ENCODE peak calls at places on chromosome 17, in five cellular contexts. Y is tibial artery, L is BE2C, K is psoas muscle, G is astrocyte of the spinal cord. B is an unnamed sample.
A peak's percentile ranks its signal among the peaks of the same experiment; 100 is the strongest.

GRCh38 chr17:72077326-72077960 is 43.4 kb upstream of the SOX9 start:
- DNase-seq in Y (no peak), L (no peak), G (no peak), K (no peak), B (no peak)

GRCh38 chr17:17072546-17072945 is 30.3 kb downstream of the MPRIP start:
- DNase-seq in K (no peak), L (no peak), Y (peak; percentile 50), G (no peak), B (no peak)

GRCh38 chr17:82913304-82914043 is 73.7 kb upstream of the ZNF750 start:
- DNase-seq in Y (no peak), L (peak; percentile 35), K (peak; percentile 39), G (no peak), B (no peak)

GRCh38 chr17:74759243-74759801 is 10.9 kb downstream of the NHERF1 start:
- DNase-seq in Y (no peak), L (no peak), K (no peak), G (no peak), B (no peak)

GRCh38 chr17:1005361-1005946 is 8.5 kb downstream of the TIMM22 start:
- DNase-seq in G (peak; percentile 85), L (peak; percentile 28), Y (peak; percentile 93), K (peak; percentile 53), B (no peak)

GRCh38 chr17:7464081-7464480 is 15.3 kb downstream of the ZBTB4 start:
- DNase-seq in G (no peak), L (no peak), Y (no peak), K (no peak), B (no peak)

GRCh38 chr17:10737168-10737622 is 7.4 kb upstream of the TMEM220 start:
- DNase-seq in K (peak; percentile 34), L (peak; percentile 51), Y (no peak), G (peak; percentile 51), B (no peak)

GRCh38 chr17:32940706-32941390 is 12.9 kb downstream of the TMEM98 start:
- DNase-seq in K (no peak), G (no peak), L (no peak), Y (no peak), B (no peak)

GRCh38 chr17:45936610-45937009 is 42.3 kb downstream of the MAPT start:
- DNase-seq in G (no peak), Y (no peak), K (no peak), L (no peak), B (no peak)

GRCh38 chr17:22507823-22508222 is 815.5 kb downstream of the KCNJ18 start:
- DNase-seq in G (no peak), K (no peak), L (no peak), Y (no peak), B (no peak)

GRCh38 chr17:58520843-58521430 is 6.5 kb upstream of the MTMR4 start:
- DNase-seq in Y (no peak), G (no peak), K (no peak), L (peak; percentile 57), B (no peak)

GRCh38 chr17:62780273-62780672 is 27.8 kb downstream of the MARCHF10 start:
- DNase-seq in L (no peak), G (no peak), K (peak; percentile 27), Y (no peak), B (peak; percentile 18)

GRCh38 chr17:68511671-68512246 is 471 bp upstream of the PRKAR1A start:
- DNase-seq in G (peak; percentile 77), L (peak; percentile 88), Y (peak; percentile 90), K (peak; percentile 84), B (peak; percentile 85)

GRCh38 chr17:36870618-36871002 is 66.7 kb upstream of the LHX1 start:
- DNase-seq in K (no peak), G (no peak), L (no peak), Y (no peak), B (no peak)

GRCh38 chr17:57732062-57732461 is 13.0 kb downstream of the CCDC182 start:
- DNase-seq in Y (no peak), G (no peak), L (no peak), K (no peak), B (no peak)

GRCh38 chr17:40695874-40696472 is 7.6 kb downstream of the KRT24 start:
- DNase-seq in K (no peak), L (no peak), G (no peak), Y (no peak), B (no peak)

GRCh38 chr17:34797724-34798123 is 163.5 kb downstream of the CCT6B start:
- DNase-seq in L (no peak), K (no peak), Y (no peak), G (no peak), B (no peak)

GRCh38 chr17:2595736-2596135 is 2.3 kb downstream of the PAFAH1B1 start:
- DNase-seq in G (no peak), L (no peak), K (no peak), Y (no peak), B (no peak)

GRCh38 chr17:64040201-64040600 is 19.8 kb upstream of the ICAM2 start:
- DNase-seq in L (no peak), Y (no peak), K (no peak), G (no peak), B (no peak)

GRCh38 chr17:36095992-36096391 is 6.0 kb upstream of the CCL3 start:
- DNase-seq in G (no peak), K (no peak), Y (no peak), L (no peak), B (no peak)

GRCh38 chr17:48179071-48179945 is 71.7 kb downstream of the SNX11 start:
- DNase-seq in G (peak; percentile 64), L (no peak), Y (no peak), K (no peak), B (no peak)

GRCh38 chr17:74190154-74190553 is 13.3 kb upstream of the RPL38 start:
- DNase-seq in G (peak; percentile 51), Y (no peak), L (no peak), K (no peak), B (no peak)

GRCh38 chr17:47810901-47811635 is 10.5 kb downstream of the OSBPL7 start:
- DNase-seq in L (no peak), Y (peak; percentile 25), K (no peak), G (no peak), B (no peak)

GRCh38 chr17:81393684-81394376 is 1.4 kb upstream of the BAHCC1 start:
- DNase-seq in G (peak; percentile 100), L (peak; percentile 100), K (peak; percentile 100), Y (peak; percentile 100), B (peak; percentile 100)

GRCh38 chr17:2883544-2884203 is 87.4 kb downstream of the RAP1GAP2 start:
- DNase-seq in Y (no peak), L (peak; percentile 82), K (no peak), G (peak; percentile 17), B (no peak)

GRCh38 chr17:56751145-56751743 is 82.5 kb downstream of the C17orf67 start:
- DNase-seq in G (no peak), Y (no peak), K (no peak), L (no peak), B (no peak)

DNA sequence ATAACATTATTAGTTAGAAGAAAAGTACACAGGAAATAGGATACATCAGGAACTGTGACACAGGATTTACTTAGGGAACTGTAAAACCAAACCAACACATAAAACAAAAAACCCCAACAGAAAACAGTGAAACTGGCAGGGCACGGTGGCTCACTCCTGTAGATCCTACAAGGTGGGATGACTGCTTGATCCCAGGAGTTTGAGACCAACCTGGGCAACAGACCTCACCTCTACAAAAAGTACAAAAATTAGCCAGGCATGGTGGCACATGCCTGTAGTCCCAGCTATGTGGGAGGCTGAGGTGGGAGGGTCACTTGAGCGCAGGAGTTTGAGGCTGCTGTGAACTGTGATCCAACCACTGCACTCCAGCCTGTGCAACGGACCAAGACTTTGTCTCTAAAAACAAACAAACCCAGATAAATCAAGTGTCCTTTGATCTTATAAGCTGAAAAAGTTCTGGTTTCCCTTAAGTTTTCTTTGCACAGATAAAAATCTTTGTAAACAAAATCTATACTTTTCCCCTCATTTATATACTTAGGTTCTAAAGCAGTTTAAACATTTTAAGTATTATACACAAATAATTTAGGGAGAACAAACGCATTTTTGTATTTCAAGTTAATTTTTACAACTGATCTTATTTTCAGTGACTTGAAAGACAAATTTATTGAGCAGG is 111.5 kb upstream of the TOB1 start:
- DNase-seq in G (no peak), K (no peak), Y (no peak), L (no peak), B (no peak)
- TF ChIP-seq CTCF in G (no peak), K (no peak), Y (no peak), L (no peak), B (no peak)

GRCh38 chr17:20155258-20156195 is 146.4 kb downstream of the SPECC1 start:
- DNase-seq in G (peak; percentile 97), Y (peak; percentile 97), K (peak; percentile 96), L (peak; percentile 95), B (peak; percentile 98)
- TF ChIP-seq CTCF in G (no peak), Y (no peak), K (no peak), L (no peak), B (peak; percentile 15)

DNA sequence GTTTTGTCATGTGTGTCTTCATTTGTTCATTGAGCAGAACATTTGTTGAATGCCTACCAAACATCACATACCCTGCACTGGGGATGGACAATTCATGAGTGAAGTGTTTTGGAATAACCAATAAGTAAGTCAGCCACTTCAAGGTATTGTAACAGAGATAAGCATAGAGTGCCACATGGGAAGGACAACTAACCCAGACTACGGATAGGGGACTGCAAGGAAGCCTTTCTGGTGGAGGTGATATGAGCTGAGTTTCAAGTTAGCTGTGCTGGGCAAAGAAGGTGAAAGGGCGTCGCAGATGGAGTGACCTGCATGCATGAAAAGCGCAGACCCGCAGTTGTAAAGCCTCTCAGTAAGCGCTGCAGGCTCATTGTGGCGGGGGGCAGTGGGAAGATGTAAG is 78.8 kb downstream of the TNRC6C start:
- DNase-seq in G (no peak), Y (no peak), K (no peak), L (no peak), B (no peak)
- TF ChIP-seq CTCF in G (no peak), Y (no peak), K (no peak), L (no peak), B (no peak)

GRCh38 chr17:4554441-4554996 is 665 bp downstream of the MYBBP1A start:
- DNase-seq in K (peak; percentile 12), Y (peak; percentile 66), G (no peak), L (peak; percentile 2), B (no peak)

GRCh38 chr17:4553669-4554068 is 1.5 kb downstream of the MYBBP1A start:
- DNase-seq in K (peak; percentile 14), Y (no peak), G (no peak), L (no peak), B (no peak)

GRCh38 chr17:4556996-4557395 is 1.8 kb upstream of the MYBBP1A start:
- DNase-seq in Y (no peak), L (no peak), K (no peak), G (no peak), B (no peak)

GRCh38 chr17:4555863-4556646 is 871 bp upstream of the MYBBP1A start:
- DNase-seq in G (no peak), L (no peak), Y (no peak), K (no peak), B (no peak)

DNA sequence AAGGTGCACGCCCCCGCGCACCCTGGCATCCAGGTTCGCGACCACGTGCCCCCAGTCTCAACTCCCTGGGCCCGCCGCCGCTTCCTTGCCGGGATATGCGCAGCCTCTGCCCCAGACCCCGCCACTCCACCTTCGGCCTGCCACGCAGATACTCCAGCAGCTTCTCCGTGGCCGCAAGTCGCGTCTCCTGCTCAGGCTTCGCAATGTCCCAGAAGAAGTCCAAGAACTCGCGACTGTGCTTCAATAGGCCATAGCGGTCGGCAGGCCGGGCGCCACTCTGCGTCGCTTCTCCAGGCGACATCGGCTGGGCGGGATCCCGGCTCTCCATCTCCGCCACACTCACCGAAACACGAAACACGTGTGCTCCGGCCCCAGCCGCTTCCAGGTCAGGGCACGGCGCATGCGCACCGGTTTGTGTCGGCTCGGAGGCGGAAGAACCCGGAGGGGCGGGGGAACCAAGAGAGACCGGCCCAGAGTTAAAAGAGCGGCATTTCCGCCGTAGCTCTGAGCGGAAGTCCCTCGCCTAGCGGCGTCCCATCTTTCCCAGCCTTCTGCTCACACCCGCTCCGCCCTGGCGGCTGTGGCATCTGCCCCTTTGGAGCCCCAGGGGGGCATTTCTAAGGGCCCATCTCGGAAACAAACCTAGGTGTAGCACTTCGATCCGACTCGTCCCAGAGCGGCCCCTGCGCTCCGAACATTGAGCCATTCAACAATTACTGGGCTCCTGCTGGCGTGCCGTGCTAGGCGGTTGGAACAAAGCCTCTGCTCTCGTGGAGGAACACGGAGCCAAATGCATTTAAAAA is at the start of gene MYBBP1A:
- DNase-seq in K (peak; percentile 99), L (peak; percentile 94), G (peak; percentile 92), Y (peak; percentile 98), B (peak; percentile 97)
- TF ChIP-seq CTCF in K (peak; percentile 13), L (peak; percentile 25), G (no peak), Y (peak; percentile 26), B (peak; percentile 73)